ENCODE peak calls at places on chromosome 3, in five cellular contexts. R is mesenteric fat pad, H is globus pallidus, V is posterior cingulate gyrus, U is ELR. O is an unnamed sample.

GRCh38 chr3:18444597-18445420 is 19.7 kb upstream of the SATB1 start:
- DNase-seq in V (peak; percentile 92), U (peak; percentile 50), H (peak; percentile 47), R (peak; percentile 92), O (peak; percentile 26)

GRCh38 chr3:122660575-122660974 is 20.1 kb upstream of the PARP14 start:
- DNase-seq in U (peak; percentile 11), H (no peak), R (no peak), V (no peak), O (no peak)

GRCh38 chr3:141266797-141267555 is 35.4 kb downstream of the PXYLP1 start:
- DNase-seq in R (no peak), V (no peak), U (no peak), H (no peak), O (no peak)

GRCh38 chr3:45026038-45026437 is at the start of gene CLEC3B:
- DNase-seq in H (no peak), U (peak; percentile 20), V (peak; percentile 83), R (no peak), O (no peak)

GRCh38 chr3:190083631-190084030 is 37.1 kb downstream of the P3H2 start:
- DNase-seq in U (no peak), H (no peak), R (no peak), V (no peak), O (no peak)

GRCh38 chr3:125061170-125061569 is 5.4 kb upstream of the HEG1 start:
- DNase-seq in U (no peak), V (no peak), H (no peak), R (no peak), O (no peak)

GRCh38 chr3:131386429-131386926 is 4.9 kb downstream of the NUDT16 start:
- DNase-seq in H (peak; percentile 68), R (no peak), U (no peak), V (peak; percentile 80), O (no peak)

GRCh38 chr3:113231827-113232253 is 20.5 kb downstream of the BOC start:
- DNase-seq in H (no peak), R (no peak), U (peak; percentile 93), V (no peak), O (peak; percentile 96)

GRCh38 chr3:37864904-37865303 is 3.2 kb downstream of the CTDSPL start:
- DNase-seq in R (no peak), U (no peak), H (no peak), V (no peak), O (no peak)

GRCh38 chr3:95437409-95437808 is 1374.5 kb downstream of the NSUN3 start:
- DNase-seq in U (no peak), R (no peak), H (no peak), V (no peak), O (no peak)

GRCh38 chr3:197040679-197041078 is 11.1 kb upstream of the MELTF start:
- DNase-seq in R (no peak), U (no peak), V (no peak), H (no peak), O (no peak)

GRCh38 chr3:172811099-172811498 is 60.6 kb downstream of the ECT2 start:
- DNase-seq in R (no peak), V (no peak), U (no peak), H (no peak), O (no peak)

GRCh38 chr3:48440590-48440958 is 517 bp downstream of the TMA7 start:
- DNase-seq in H (no peak), V (peak; percentile 82), U (peak; percentile 46), R (no peak), O (no peak)

GRCh38 chr3:195194559-195195161 is 76.3 kb downstream of the XXYLT1 start:
- DNase-seq in H (no peak), U (no peak), V (no peak), R (no peak), O (no peak)

GRCh38 chr3:190238871-190239270 is 83.4 kb downstream of the CLDN1 start:
- DNase-seq in R (no peak), H (no peak), V (no peak), U (no peak), O (no peak)

GRCh38 chr3:109154989-109155388 is 18.5 kb downstream of the C3orf85 start:
- DNase-seq in R (no peak), U (peak; percentile 76), H (no peak), V (no peak), O (peak; percentile 31)

GRCh38 chr3:45599424-45599886 is 4.9 kb downstream of the LIMD1 start:
- DNase-seq in U (no peak), V (peak; percentile 91), R (no peak), H (no peak), O (no peak)

GRCh38 chr3:190064112-190064511 is 56.6 kb downstream of the P3H2 start:
- DNase-seq in H (no peak), V (no peak), U (peak; percentile 95), R (no peak), O (peak; percentile 91)

GRCh38 chr3:43874290-43874689 is 183.6 kb downstream of the ABHD5 start:
- DNase-seq in U (peak; percentile 26), H (no peak), R (no peak), V (no peak), O (no peak)

GRCh38 chr3:171982829-171983228 is 56.5 kb upstream of the FNDC3B start:
- DNase-seq in R (no peak), V (no peak), H (no peak), U (peak; percentile 57), O (no peak)

GRCh38 chr3:19485267-19485666 is 337.0 kb downstream of the KCNH8 start:
- DNase-seq in V (no peak), U (no peak), H (no peak), R (no peak), O (no peak)

GRCh38 chr3:190912736-190913135 is 50.2 kb upstream of the GMNC start:
- DNase-seq in V (no peak), U (peak; percentile 17), R (no peak), H (no peak), O (no peak)

GRCh38 chr3:42640771-42641370 is 12.6 kb upstream of the ZBTB47 start:
- DNase-seq in V (peak; percentile 43), U (no peak), H (no peak), R (no peak), O (no peak)

GRCh38 chr3:60268123-60268522 is 983.1 kb downstream of the FHIT start:
- DNase-seq in U (no peak), R (no peak), V (no peak), H (no peak), O (no peak)

GRCh38 chr3:159766563-159767185 is 222.0 kb upstream of the IL12A start:
- DNase-seq in U (peak; percentile 72), R (no peak), H (peak; percentile 83), V (peak; percentile 61), O (peak; percentile 51)

GRCh38 chr3:10926831-10927521 is 65.6 kb upstream of the SLC6A1 start:
- DNase-seq in R (peak; percentile 83), H (no peak), U (no peak), V (no peak), O (no peak)

GRCh38 chr3:184553385-184553784 is 8.2 kb upstream of the EPHB3 start:
- DNase-seq in V (peak; percentile 92), U (no peak), R (no peak), H (peak; percentile 61), O (no peak)

GRCh38 chr3:129521702-129522101 is 6.7 kb upstream of the RHO start:
- DNase-seq in R (no peak), V (no peak), U (no peak), H (no peak), O (no peak)

GRCh38 chr3:33474895-33475294 is 34.7 kb upstream of the UBP1 start:
- DNase-seq in H (no peak), U (no peak), R (no peak), V (no peak), O (no peak)

GRCh38 chr3:101999177-101999778 is 150.0 kb downstream of the NFKBIZ start:
- DNase-seq in V (no peak), U (no peak), R (no peak), H (no peak), O (no peak)

GRCh38 chr3:28013864-28014473 is 227.4 kb upstream of the CMC1 start:
- DNase-seq in H (no peak), U (no peak), R (no peak), V (no peak), O (no peak)

GRCh38 chr3:111831840-111832239 is 27.2 kb upstream of the PHLDB2 start:
- DNase-seq in R (no peak), U (no peak), H (no peak), V (no peak), O (peak; percentile 17)

GRCh38 chr3:105555206-105555605 is 188.5 kb downstream of the ALCAM start:
- DNase-seq in V (no peak), H (no peak), R (no peak), U (no peak), O (no peak)

GRCh38 chr3:192188218-192188835 is 539.0 kb downstream of the FGF12 start:
- DNase-seq in V (peak; percentile 63), U (peak; percentile 65), R (no peak), H (peak; percentile 44), O (peak; percentile 23)

GRCh38 chr3:190825389-190826016 is 37.0 kb downstream of the GMNC start:
- DNase-seq in U (peak; percentile 77), H (no peak), R (no peak), V (no peak), O (no peak)

GRCh38 chr3:44227622-44228021 is 14.1 kb upstream of the TOPAZ1 start:
- DNase-seq in V (no peak), U (no peak), R (no peak), H (no peak), O (no peak)

GRCh38 chr3:73954506-73954905 is 329.8 kb upstream of the PDZRN3 start:
- DNase-seq in R (no peak), V (no peak), U (no peak), H (no peak), O (no peak)

GRCh38 chr3:31106204-31106603 is 211.7 kb upstream of the GADL1 start:
- DNase-seq in H (no peak), U (peak; percentile 85), R (no peak), V (no peak), O (peak; percentile 51)

GRCh38 chr3:64995857-64996564 is 308.2 kb upstream of the ADAMTS9 start:
- DNase-seq in R (no peak), H (no peak), U (no peak), V (no peak), O (no peak)